ENCODE peak calls at places on chromosomes 11 and 22, in nine cellular contexts. C is adrenal gland, H is PC-3, U is bronchial epithelial cell, G is GM13976, W is fibroblast of mammary gland, F is brain microvascular endothelial cell, Q is pancreas, V is coronary artery. R is an unnamed sample.

GRCh38 chr11:5007561-5007960 is 12.9 kb downstream of the OR51L1 start:
- DNase-seq in C (no peak), H (no peak), U (peak; percentile 5), G (no peak), W (peak; percentile 10), F (no peak), Q (no peak), V (no peak), R (no peak)

GRCh38 chr11:12404461-12404860 is 27.1 kb downstream of the PARVA start:
- DNase-seq in C (no peak), H (no peak), U (no peak), G (no peak), W (no peak), F (no peak), Q (peak; percentile 51), V (no peak), R (no peak)

GRCh38 chr11:117861151-117862018 is 15.1 kb downstream of the FXYD6 start:
- DNase-seq in C (no peak), H (peak; percentile 30), U (peak; percentile 22), G (no peak), W (peak; percentile 6), F (no peak), Q (no peak), V (peak; percentile 57), R (no peak)

GRCh38 chr22:28819253-28820096 is 19.1 kb upstream of the XBP1 start:
- DNase-seq in C (no peak), H (peak; percentile 12), U (no peak), G (peak; percentile 39), W (no peak), F (no peak), Q (peak; percentile 79), V (no peak), R (no peak)

GRCh38 chr11:15770798-15771414 is 585.4 kb downstream of the SOX6 start:
- DNase-seq in C (peak; percentile 24), H (no peak), U (peak; percentile 28), G (no peak), W (peak; percentile 36), F (peak; percentile 43), Q (peak; percentile 36), V (no peak), R (no peak)

GRCh38 chr11:68999093-68999747 is 13.8 kb downstream of the MRGPRF start:
- DNase-seq in C (no peak), H (no peak), U (no peak), G (no peak), W (no peak), F (no peak), Q (no peak), V (peak; percentile 62), R (no peak)

GRCh38 chr22:49660794-49661781 is 166.6 kb downstream of the BRD1 start:
- DNase-seq in C (no peak), H (no peak), U (no peak), G (no peak), W (no peak), F (no peak), Q (no peak), V (peak; percentile 63), R (no peak)

GRCh38 chr11:48082771-48083170 is 102.4 kb downstream of the PTPRJ start:
- DNase-seq in C (no peak), H (no peak), U (no peak), G (no peak), W (no peak), F (no peak), Q (no peak), V (no peak), R (no peak)

GRCh38 chr11:82004537-82005213 is 729.0 kb downstream of the FAM181B start:
- DNase-seq in C (no peak), H (no peak), U (peak; percentile 27), G (no peak), W (peak; percentile 4), F (peak; percentile 6), Q (no peak), V (no peak), R (no peak)

GRCh38 chr11:17021550-17021949 is 7.3 kb upstream of the PLEKHA7 start:
- DNase-seq in C (no peak), H (no peak), U (no peak), G (no peak), W (no peak), F (no peak), Q (no peak), V (no peak), R (no peak)

GRCh38 chr22:47168441-47168840 is 406.0 kb downstream of the TBC1D22A start:
- DNase-seq in C (peak; percentile 1), H (no peak), U (no peak), G (no peak), W (no peak), F (no peak), Q (no peak), V (peak; percentile 54), R (no peak)

GRCh38 chr22:24161485-24161884 is 19.8 kb upstream of the SUSD2 start:
- DNase-seq in C (no peak), H (no peak), U (no peak), G (no peak), W (no peak), F (no peak), Q (no peak), V (no peak), R (no peak)

GRCh38 chr11:133894956-133895549 is 49.7 kb upstream of the SPATA19 start:
- DNase-seq in C (no peak), H (no peak), U (no peak), G (no peak), W (no peak), F (no peak), Q (no peak), V (peak; percentile 46), R (peak; percentile 16)

GRCh38 chr11:61922539-61922938 is 5.2 kb upstream of the RAB3IL1 start:
- DNase-seq in C (no peak), H (no peak), U (no peak), G (peak; percentile 15), W (peak; percentile 91), F (peak; percentile 11), Q (no peak), V (peak; percentile 83), R (no peak)

GRCh38 chr11:21602734-21603133 is 590.2 kb upstream of the ANO5 start:
- DNase-seq in C (no peak), H (no peak), U (no peak), G (no peak), W (no peak), F (no peak), Q (no peak), V (no peak), R (no peak)

GRCh38 chr22:30635273-30636225 is at the start of gene SLC35E4:
- DNase-seq in C (peak; percentile 96), H (peak; percentile 83), U (peak; percentile 68), G (peak; percentile 97), W (peak; percentile 86), F (peak; percentile 76), Q (peak; percentile 98), V (peak; percentile 95), R (no peak)
- TF ChIP-seq CTCF in C (peak; percentile 18), H (peak; percentile 23), U (peak; percentile 27), G (peak; percentile 5), W (peak; percentile 31), F (peak; percentile 60), Q (no peak), V (no peak), R (no peak)

DNA sequence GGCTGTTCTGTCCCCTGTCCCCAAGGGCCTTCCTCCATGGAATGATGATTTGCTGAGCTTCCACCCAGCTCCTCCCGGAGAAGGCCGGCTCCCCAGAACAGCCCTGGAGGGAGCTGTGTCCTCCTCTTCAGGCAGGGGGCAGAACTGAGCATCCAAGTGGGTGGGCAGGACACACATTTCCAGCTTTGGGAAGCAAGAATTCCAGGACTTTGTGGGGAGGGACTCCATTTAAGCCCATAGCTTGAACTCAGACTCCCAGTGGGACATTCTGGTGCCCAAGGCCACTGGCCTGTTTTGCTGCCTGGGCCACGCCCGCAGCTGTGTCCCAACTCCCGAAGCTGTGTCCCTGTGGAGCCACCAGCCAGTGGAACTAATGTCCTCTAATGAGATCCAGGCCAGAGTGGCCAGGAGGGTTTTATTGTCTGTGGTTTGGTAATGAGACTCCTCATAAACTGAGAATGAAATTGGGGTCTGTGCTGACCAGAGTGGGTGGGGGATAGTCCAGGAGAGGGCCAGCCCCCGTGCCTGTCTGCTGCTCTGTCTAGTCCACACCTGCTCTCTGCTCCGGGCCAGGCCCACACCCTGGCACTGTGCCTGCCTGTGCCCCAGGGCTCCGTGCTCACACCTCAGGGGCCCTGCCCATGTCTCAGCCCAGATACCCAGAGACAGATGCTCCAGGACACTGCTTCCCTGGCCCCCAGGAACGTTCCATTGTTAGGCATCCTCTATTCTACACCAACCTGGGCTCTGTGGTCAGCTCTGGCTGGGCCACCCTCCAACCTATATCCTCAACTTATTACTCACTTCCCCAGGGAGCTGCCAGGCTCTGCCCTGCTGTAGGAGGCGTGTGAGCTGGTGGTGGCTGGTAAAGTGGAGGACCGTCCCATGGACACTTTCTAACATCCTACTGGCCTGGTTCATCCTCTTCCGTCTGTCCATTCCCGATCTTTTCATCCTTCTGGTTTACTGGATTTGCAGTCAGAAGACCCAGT is 7.6 kb downstream of the NECTIN1 start:
- DNase-seq in C (no peak), H (peak; percentile 85), U (peak; percentile 58), G (no peak), W (peak; percentile 30), F (no peak), Q (peak; percentile 55), V (no peak), R (no peak)
- TF ChIP-seq CTCF in C (no peak), H (peak; percentile 68), U (peak; percentile 65), G (peak; percentile 39), W (peak; percentile 54), F (peak; percentile 74), Q (no peak), V (no peak), R (peak; percentile 71)

GRCh38 chr11:64826062-64826461 is 15.7 kb upstream of the MEN1 start:
- DNase-seq in C (no peak), H (no peak), U (no peak), G (no peak), W (no peak), F (no peak), Q (no peak), V (no peak), R (no peak)
- TF ChIP-seq CTCF in C (no peak), H (no peak), U (no peak), G (no peak), W (no peak), F (no peak), Q (no peak), V (no peak), R (no peak)

GRCh38 chr22:19106886-19107729 is 15.1 kb downstream of the DGCR2 start:
- DNase-seq in C (no peak), H (no peak), U (no peak), G (no peak), W (no peak), F (no peak), Q (no peak), V (no peak), R (no peak)

GRCh38 chr22:19105456-19105855 is 16.8 kb downstream of the DGCR2 start:
- DNase-seq in C (no peak), H (no peak), U (no peak), G (no peak), W (no peak), F (no peak), Q (no peak), V (no peak), R (no peak)

GRCh38 chr22:19107730-19108074 is 14.5 kb downstream of the DGCR2 start:
- DNase-seq in C (no peak), H (no peak), U (no peak), G (no peak), W (no peak), F (no peak), Q (no peak), V (no peak), R (no peak)

GRCh38 chr22:19103881-19104821 is 18.1 kb downstream of the DGCR2 start:
- DNase-seq in C (no peak), H (no peak), U (peak; percentile 29), G (no peak), W (no peak), F (no peak), Q (peak; percentile 84), V (no peak), R (no peak)

GRCh38 chr22:19105867-19106802 is 16.1 kb downstream of the DGCR2 start:
- DNase-seq in C (no peak), H (peak; percentile 12), U (no peak), G (no peak), W (no peak), F (no peak), Q (peak; percentile 35), V (no peak), R (no peak)
- TF ChIP-seq CTCF in C (no peak), H (peak; percentile 38), U (peak; percentile 26), G (peak; percentile 32), W (peak; percentile 27), F (peak; percentile 51), Q (no peak), V (no peak), R (peak; percentile 35)